ENCODE peak calls at places on chromosome 15, in six cellular contexts. J is IMR-90; N is OCI-LY7; C is WTC11; P is CD8-positive, alpha-beta T cell; X is GM13976. M is an unnamed sample.

GRCh38 chr15:61051570-61052031 is 177.5 kb downstream of the RORA start:
- DNase-seq in J (peak; percentile 78), N (peak; percentile 1), C (peak; percentile 37), P (no peak), X (no peak), M (no peak)

GRCh38 chr15:98878172-98878571 is 129.4 kb downstream of the PGPEP1L start:
- DNase-seq in J (peak; percentile 79), N (no peak), C (no peak), P (no peak), X (no peak), M (no peak)

GRCh38 chr15:86101818-86102217 is 22.1 kb downstream of the AGBL1 start:
- DNase-seq in J (no peak), N (no peak), C (no peak), P (no peak), X (no peak), M (no peak)

GRCh38 chr15:97547381-97547780 is 413.1 kb upstream of the ARRDC4 start:
- DNase-seq in J (no peak), N (no peak), C (no peak), P (no peak), X (no peak), M (no peak)

GRCh38 chr15:74200871-74201419 is 1.6 kb downstream of the STRA6 start:
- DNase-seq in J (peak; percentile 52), N (no peak), C (no peak), P (no peak), X (no peak), M (no peak)

GRCh38 chr15:90038639-90039095 is 37.5 kb downstream of the ZNF710 start:
- DNase-seq in J (no peak), N (no peak), C (no peak), P (no peak), X (no peak), M (peak; percentile 37)

GRCh38 chr15:90154861-90155626 is 46.1 kb upstream of the SEMA4B start:
- DNase-seq in J (peak; percentile 95), N (no peak), C (no peak), P (no peak), X (no peak), M (no peak)

GRCh38 chr15:67080118-67080899 is 14.9 kb downstream of the SMAD3 start:
- DNase-seq in J (peak; percentile 66), N (no peak), C (no peak), P (no peak), X (no peak), M (no peak)

GRCh38 chr15:86162172-86162591 is 82.5 kb downstream of the AGBL1 start:
- DNase-seq in J (no peak), N (no peak), C (no peak), P (no peak), X (no peak), M (no peak)

GRCh38 chr15:39680868-39681267 is 100.0 kb downstream of the THBS1 start:
- DNase-seq in J (peak; percentile 52), N (no peak), C (no peak), P (no peak), X (no peak), M (no peak)

GRCh38 chr15:90638241-90638691 is 78.9 kb upstream of the BLM start:
- DNase-seq in J (no peak), N (no peak), C (no peak), P (no peak), X (no peak), M (no peak)

GRCh38 chr15:89999676-90000174 is 1.4 kb upstream of the ZNF710 start:
- DNase-seq in J (peak; percentile 9), N (no peak), C (peak; percentile 56), P (no peak), X (no peak), M (no peak)

GRCh38 chr15:98949624-98950023 is 58.0 kb downstream of the PGPEP1L start:
- DNase-seq in J (no peak), N (no peak), C (no peak), P (no peak), X (no peak), M (no peak)

GRCh38 chr15:63044645-63045437 is 2.3 kb downstream of the TPM1 start:
- DNase-seq in J (peak; percentile 68), N (no peak), C (no peak), P (no peak), X (no peak), M (no peak)

GRCh38 chr15:41465822-41466421 is 27.8 kb upstream of the ITPKA start:
- DNase-seq in J (peak; percentile 74), N (peak; percentile 54), C (no peak), P (peak; percentile 22), X (peak; percentile 56), M (no peak)

GRCh38 chr15:52288051-52288942 is 7.3 kb downstream of the MYO5C start:
- DNase-seq in J (peak; percentile 46), N (no peak), C (no peak), P (no peak), X (no peak), M (no peak)

GRCh38 chr15:79452244-79453051 is 20.3 kb downstream of the MINAR1 start:
- DNase-seq in J (no peak), N (no peak), C (no peak), P (no peak), X (no peak), M (no peak)

GRCh38 chr15:45454825-45455224 is 67.7 kb downstream of the SLC30A4 start:
- DNase-seq in J (peak; percentile 98), N (peak; percentile 37), C (no peak), P (peak; percentile 71), X (peak; percentile 68), M (peak; percentile 96)

GRCh38 chr15:92429378-92430066 is 35.8 kb downstream of the ST8SIA2 start:
- DNase-seq in J (peak; percentile 61), N (no peak), C (peak; percentile 50), P (no peak), X (no peak), M (no peak)

GRCh38 chr15:41494922-41495735 is 1.5 kb downstream of the ITPKA start:
- DNase-seq in J (no peak), N (peak; percentile 34), C (peak; percentile 54), P (peak; percentile 44), X (peak; percentile 71), M (no peak)

GRCh38 chr15:30928076-30928475 is 24.4 kb downstream of the FAN1 start:
- DNase-seq in J (peak; percentile 61), N (no peak), C (no peak), P (no peak), X (no peak), M (no peak)

GRCh38 chr15:81480645-81481053 is 106.6 kb upstream of the TMC3 start:
- DNase-seq in J (peak; percentile 69), N (peak; percentile 70), C (no peak), P (peak; percentile 47), X (peak; percentile 42), M (no peak)

GRCh38 chr15:63025460-63025859 is 17.1 kb upstream of the TPM1 start:
- DNase-seq in J (no peak), N (peak; percentile 6), C (no peak), P (no peak), X (no peak), M (no peak)

GRCh38 chr15:93882133-93882532 is 349.2 kb upstream of the MCTP2 start:
- DNase-seq in J (no peak), N (no peak), C (no peak), P (no peak), X (no peak), M (no peak)

GRCh38 chr15:74384566-74385441 is 17.4 kb upstream of the CYP11A1 start:
- DNase-seq in J (no peak), N (peak; percentile 56), C (no peak), P (peak; percentile 58), X (peak; percentile 88), M (peak; percentile 67)

GRCh38 chr15:68819451-68820204 is 1.1 kb downstream of the ANP32A start:
- DNase-seq in J (peak; percentile 47), N (peak; percentile 58), C (peak; percentile 34), P (peak; percentile 38), X (peak; percentile 42), M (no peak)

GRCh38 chr15:96354731-96355560 is 24.4 kb downstream of the NR2F2 start:
- DNase-seq in J (peak; percentile 90), N (no peak), C (no peak), P (no peak), X (no peak), M (no peak)
- TF ChIP-seq CTCF in J (peak; percentile 41), N (no peak), C (no peak), P (no peak), X (no peak), M (peak; percentile 11)

GRCh38 chr15:59360305-59360704 is 12.4 kb downstream of the MYO1E start:
- DNase-seq in J (no peak), N (no peak), C (peak; percentile 25), P (no peak), X (no peak), M (no peak)
- TF ChIP-seq CTCF in J (peak; percentile 21), N (peak; percentile 29), C (no peak), P (no peak), X (no peak), M (peak; percentile 39)

GRCh38 chr15:59741274-59741906 is 52.3 kb upstream of the BNIP2 start:
- DNase-seq in J (no peak), N (no peak), C (peak; percentile 33), P (no peak), X (no peak), M (no peak)
- TF ChIP-seq CTCF in J (no peak), N (peak; percentile 53), C (no peak), P (no peak), X (no peak), M (no peak)

DNA sequence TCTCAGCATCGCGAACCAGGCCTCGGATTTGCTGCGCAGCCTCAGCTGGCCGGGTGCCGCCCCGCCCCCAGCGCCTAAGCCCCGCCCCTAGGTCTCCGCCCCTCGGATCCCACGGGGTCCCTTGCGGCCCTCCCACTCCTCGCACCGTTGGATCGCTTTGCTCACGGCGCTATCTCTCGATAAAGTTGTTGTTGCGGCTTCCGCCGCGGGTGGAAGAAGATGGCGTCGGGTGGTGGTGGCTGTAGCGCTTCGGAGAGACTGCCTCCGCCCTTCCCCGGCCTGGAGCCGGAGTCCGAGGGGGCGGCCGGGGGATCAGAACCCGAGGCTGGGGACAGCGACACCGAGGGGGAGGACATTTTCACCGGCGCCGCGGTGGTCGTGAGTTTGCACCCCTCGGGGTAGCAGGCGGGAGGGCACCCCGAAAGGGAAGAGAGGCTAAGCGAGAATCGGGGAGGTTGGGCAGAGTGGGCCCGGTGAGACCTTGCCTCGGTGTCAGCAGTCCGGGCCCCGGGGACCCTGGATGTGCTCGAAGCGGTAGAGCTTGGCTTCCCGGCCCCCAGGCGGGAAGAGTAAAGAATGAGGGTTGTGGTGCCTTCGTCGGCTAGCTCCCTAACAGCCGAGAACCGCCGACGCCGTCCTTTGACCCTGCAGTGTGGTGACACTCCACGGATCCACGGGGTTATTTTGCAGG is at the start of gene SNX1:
- DNase-seq in J (peak; percentile 94), N (peak; percentile 96), C (peak; percentile 85), P (peak; percentile 97), X (peak; percentile 94), M (peak; percentile 95)
- TF ChIP-seq CTCF in J (no peak), N (no peak), C (no peak), P (no peak), X (no peak), M (peak; percentile 5)

DNA sequence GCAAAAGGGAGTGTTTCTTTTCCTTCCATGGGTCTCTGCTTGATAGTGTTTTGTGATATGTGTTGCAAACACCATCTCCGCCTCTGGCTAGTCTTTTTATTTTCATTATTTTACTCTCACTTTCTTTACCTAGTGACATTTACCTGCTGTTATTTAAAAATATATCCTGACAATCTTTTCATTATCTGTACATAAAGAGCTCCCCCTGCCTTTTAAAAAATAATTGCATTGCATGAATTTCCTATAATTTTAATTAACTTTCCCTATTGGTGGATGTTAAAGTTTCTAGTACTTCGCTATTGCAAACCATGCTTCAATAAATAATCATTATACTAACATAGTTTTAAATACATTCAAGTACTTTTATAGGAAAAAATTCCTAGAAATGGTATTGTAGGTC is 48.8 kb upstream of the GCNT3 start:
- DNase-seq in J (no peak), N (no peak), C (no peak), P (no peak), X (no peak), M (no peak)
- TF ChIP-seq CTCF in J (peak; percentile 25), N (peak; percentile 73), C (no peak), P (no peak), X (no peak), M (no peak)

M was measured in CD14-positive monocyte.